ENCODE peak calls at places on chromosomes 5 and 9, in five cellular contexts. One of them, this sample, is unnamed.

GRCh38 chr5:30551614-30552013 is 641.9 kb upstream of the CDH6 start:
- DNase-seq in neuronal stem cell: no peak
- DNase-seq in HuH-7.5: no peak
- DNase-seq in GM04503: no peak
- DNase-seq in NCI-H460: no peak
- DNase-seq in this sample: no peak

GRCh38 chr5:111930905-111931461 is 174.0 kb upstream of the NREP start:
- DNase-seq in neuronal stem cell: no peak
- DNase-seq in HuH-7.5: no peak
- DNase-seq in GM04503: no peak
- DNase-seq in NCI-H460: no peak
- DNase-seq in this sample: no peak

GRCh38 chr9:121566401-121567141 is 66.9 kb upstream of the GGTA1 start:
- DNase-seq in neuronal stem cell: no peak
- DNase-seq in HuH-7.5: no peak
- DNase-seq in GM04503: no peak
- DNase-seq in NCI-H460: no peak
- DNase-seq in this sample: no peak

GRCh38 chr5:30808996-30809395 is 384.5 kb upstream of the CDH6 start:
- DNase-seq in neuronal stem cell: no peak
- DNase-seq in HuH-7.5: no peak
- DNase-seq in GM04503: no peak
- DNase-seq in NCI-H460: no peak
- DNase-seq in this sample: no peak

GRCh38 chr5:172335721-172336120 is 52.2 kb upstream of the UBTD2 start:
- DNase-seq in neuronal stem cell: no peak
- DNase-seq in HuH-7.5: no peak
- DNase-seq in GM04503: no peak
- DNase-seq in NCI-H460: no peak
- DNase-seq in this sample: no peak

GRCh38 chr5:74326571-74327338 is 313.8 kb downstream of the ENC1 start:
- DNase-seq in neuronal stem cell: no peak
- DNase-seq in HuH-7.5: no peak
- DNase-seq in GM04503: peak
- DNase-seq in NCI-H460: no peak
- DNase-seq in this sample: no peak

GRCh38 chr9:694499-695154 is 146.9 kb upstream of the DMRT1 start:
- DNase-seq in neuronal stem cell: no peak
- DNase-seq in HuH-7.5: no peak
- DNase-seq in GM04503: no peak
- DNase-seq in NCI-H460: no peak
- DNase-seq in this sample: no peak

GRCh38 chr5:153827407-153827806 is 211.3 kb downstream of the FAM114A2 start:
- DNase-seq in neuronal stem cell: no peak
- DNase-seq in HuH-7.5: no peak
- DNase-seq in GM04503: no peak
- DNase-seq in NCI-H460: no peak
- DNase-seq in this sample: no peak

GRCh38 chr5:1299511-1299850 is 4.6 kb upstream of the TERT start:
- DNase-seq in neuronal stem cell: no peak
- DNase-seq in HuH-7.5: no peak
- DNase-seq in GM04503: no peak
- DNase-seq in NCI-H460: no peak
- DNase-seq in this sample: no peak

GRCh38 chr9:129084087-129084486 is 3.2 kb downstream of the DOLPP1 start:
- DNase-seq in neuronal stem cell: no peak
- DNase-seq in HuH-7.5: no peak
- DNase-seq in GM04503: no peak
- DNase-seq in NCI-H460: no peak
- DNase-seq in this sample: no peak

GRCh38 chr5:31492824-31493223 is 39.1 kb downstream of the DROSHA start:
- DNase-seq in neuronal stem cell: no peak
- DNase-seq in HuH-7.5: no peak
- DNase-seq in GM04503: no peak
- DNase-seq in NCI-H460: no peak
- DNase-seq in this sample: no peak

GRCh38 chr9:87069690-87070089 is 122.4 kb upstream of the GAS1 start:
- DNase-seq in neuronal stem cell: no peak
- DNase-seq in HuH-7.5: no peak
- DNase-seq in GM04503: peak
- DNase-seq in NCI-H460: no peak
- DNase-seq in this sample: no peak

GRCh38 chr5:135425641-135426040 is 21.5 kb downstream of the DCANP1 start:
- DNase-seq in neuronal stem cell: no peak
- DNase-seq in HuH-7.5: no peak
- DNase-seq in GM04503: no peak
- DNase-seq in NCI-H460: no peak
- DNase-seq in this sample: no peak

GRCh38 chr5:43396762-43397304 is 15.4 kb downstream of the CCL28 start:
- DNase-seq in neuronal stem cell: no peak
- DNase-seq in HuH-7.5: no peak
- DNase-seq in GM04503: no peak
- DNase-seq in NCI-H460: no peak
- DNase-seq in this sample: no peak

This sample was measured in HAP-1.